ENCODE peak calls at places on chromosomes 3 and 15, in six cellular contexts. R is HCT116, B is H1, J is HepG2, Q is GM12878, F is K562. E is an unnamed sample.

GRCh38 chr3:175805825-175806224 is 946.7 kb downstream of the NAALADL2 start:
- DNase-seq in R (no peak), B (no peak), J (no peak), Q (no peak), F (no peak), E (no peak)

GRCh38 chr3:111570404-111571030 is 24.6 kb downstream of the ZBED2 start:
- DNase-seq in R (no peak), B (no peak), J (no peak), Q (no peak), F (no peak), E (no peak)

GRCh38 chr3:106428565-106428994 is 559.8 kb upstream of the CBLB start:
- DNase-seq in R (no peak), B (no peak), J (no peak), Q (no peak), F (no peak), E (no peak)

GRCh38 chr3:176987901-176988300 is 209.4 kb downstream of the TBL1XR1 start:
- DNase-seq in R (no peak), B (no peak), J (no peak), Q (no peak), F (no peak), E (no peak)

GRCh38 chr3:42980209-42980608 is 1.1 kb downstream of the GASK1A start:
- DNase-seq in R (no peak), B (no peak), J (no peak), Q (no peak), F (no peak), E (no peak)

GRCh38 chr3:4043867-4044575 is 244.8 kb downstream of the LRRN1 start:
- DNase-seq in R (no peak), B (no peak), J (no peak), Q (no peak), F (no peak), E (no peak)

GRCh38 chr3:46673151-46674030 is 20.1 kb downstream of the ALS2CL start:
- DNase-seq in R (no peak), B (no peak), J (no peak), Q (no peak), F (no peak), E (no peak)

GRCh38 chr15:56207092-56207491 is 36.6 kb downstream of the RFX7 start:
- DNase-seq in R (no peak), B (no peak), J (no peak), Q (peak), F (no peak), E (no peak)

GRCh38 chr3:4736284-4736861 is 242.9 kb upstream of the BHLHE40 start:
- DNase-seq in R (peak), B (no peak), J (no peak), Q (no peak), F (no peak), E (no peak)

GRCh38 chr15:28255965-28256364 is 66.0 kb downstream of the HERC2 start:
- DNase-seq in R (no peak), B (no peak), J (no peak), Q (no peak), F (no peak), E (no peak)

GRCh38 chr15:77974098-77974414 is 103.5 kb downstream of the TBC1D2B start:
- DNase-seq in R (no peak), B (peak), J (no peak), Q (no peak), F (no peak), E (no peak)

GRCh38 chr3:43619593-43619992 is 2.2 kb downstream of the ANO10 start:
- DNase-seq in R (no peak), B (no peak), J (no peak), Q (no peak), F (no peak), E (no peak)

GRCh38 chr3:124997303-124998246 is 58.2 kb downstream of the HEG1 start:
- DNase-seq in R (no peak), B (no peak), J (no peak), Q (no peak), F (no peak), E (no peak)

GRCh38 chr3:124995460-124995994 is 60.3 kb downstream of the HEG1 start:
- DNase-seq in R (peak), B (peak), J (peak), Q (peak), F (peak), E (peak)

GRCh38 chr3:124998247-124998630 is 57.6 kb downstream of the HEG1 start:
- DNase-seq in R (no peak), B (no peak), J (no peak), Q (no peak), F (no peak), E (no peak)

GRCh38 chr3:124992041-124992440 is 57.5 kb upstream of the MUC13 start:
- DNase-seq in R (no peak), B (no peak), J (peak), Q (no peak), F (no peak), E (no peak)

DNA sequence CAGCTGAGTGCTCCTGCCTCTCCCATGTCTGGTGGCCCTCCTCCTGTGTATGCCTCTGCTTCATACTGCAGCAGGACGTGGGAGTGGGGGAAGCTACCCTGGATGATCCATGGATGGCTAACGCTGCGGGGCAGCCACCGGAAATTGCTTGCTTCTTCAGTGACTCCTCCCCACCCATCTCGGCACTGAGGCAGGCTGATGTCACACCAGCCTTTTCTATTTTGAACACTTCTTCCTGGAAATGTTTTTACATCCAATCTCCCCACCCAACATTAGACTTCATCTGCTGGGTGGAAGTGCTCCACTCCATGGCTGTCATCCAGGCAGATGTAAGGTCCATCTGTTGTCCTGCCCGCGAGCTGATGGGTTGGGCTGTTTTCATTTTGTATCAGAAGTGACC is 58.9 kb upstream of the MUC13 start:
- DNase-seq in R (no peak), B (no peak), J (no peak), Q (no peak), F (no peak), E (no peak)
- TF ChIP-seq ZNF274 in R (no peak), B (no peak), J (no peak), Q (no peak), F (no peak), E (no peak)

GRCh38 chr3:53045107-53045783 is 628 bp downstream of the SFMBT1 start:
- DNase-seq in R (no peak), B (peak), J (no peak), Q (no peak), F (peak), E (no peak)
- TF ChIP-seq YY1 in R (no peak), B (no peak), J (peak), Q (no peak), F (no peak), E (no peak)

DNA sequence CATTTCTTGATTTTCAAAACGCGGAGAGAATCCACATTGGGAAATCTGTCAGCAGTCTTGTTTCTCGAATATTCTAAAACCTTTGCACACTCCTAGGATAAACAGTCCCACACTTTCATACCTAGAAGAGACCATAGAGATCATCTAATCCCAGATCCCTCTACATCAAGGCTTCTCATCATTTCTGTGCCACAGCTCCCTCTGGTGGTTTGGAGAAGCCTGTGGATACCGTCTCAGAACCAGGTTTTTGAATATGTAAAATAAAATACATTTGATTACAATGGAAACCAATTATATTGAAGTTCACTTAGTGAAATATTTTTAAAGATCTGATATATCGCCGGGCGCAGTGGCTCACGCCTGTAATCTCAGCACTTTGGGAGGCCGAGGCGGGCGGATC is 211.9 kb upstream of the GOLGA6L4 start:
- DNase-seq in R (peak), B (peak), J (peak), Q (no peak), F (peak), E (peak)
- TF ChIP-seq ZNF274 in R (no peak), B (no peak), J (no peak), Q (no peak), F (no peak), E (no peak)

GRCh38 chr3:63654246-63654645 is 1.8 kb downstream of the SNTN start:
- DNase-seq in R (no peak), B (no peak), J (no peak), Q (no peak), F (no peak), E (no peak)
- TF ChIP-seq YY1 in R (no peak), B (no peak), J (no peak), Q (no peak), F (no peak), E (no peak)

GRCh38 chr3:152905631-152906030 is 70.7 kb downstream of the P2RY1 start:
- DNase-seq in R (no peak), B (no peak), J (no peak), Q (no peak), F (no peak), E (no peak)

GRCh38 chr3:152899306-152899705 is 64.4 kb downstream of the P2RY1 start:
- DNase-seq in R (no peak), B (no peak), J (no peak), Q (no peak), F (no peak), E (no peak)

DNA sequence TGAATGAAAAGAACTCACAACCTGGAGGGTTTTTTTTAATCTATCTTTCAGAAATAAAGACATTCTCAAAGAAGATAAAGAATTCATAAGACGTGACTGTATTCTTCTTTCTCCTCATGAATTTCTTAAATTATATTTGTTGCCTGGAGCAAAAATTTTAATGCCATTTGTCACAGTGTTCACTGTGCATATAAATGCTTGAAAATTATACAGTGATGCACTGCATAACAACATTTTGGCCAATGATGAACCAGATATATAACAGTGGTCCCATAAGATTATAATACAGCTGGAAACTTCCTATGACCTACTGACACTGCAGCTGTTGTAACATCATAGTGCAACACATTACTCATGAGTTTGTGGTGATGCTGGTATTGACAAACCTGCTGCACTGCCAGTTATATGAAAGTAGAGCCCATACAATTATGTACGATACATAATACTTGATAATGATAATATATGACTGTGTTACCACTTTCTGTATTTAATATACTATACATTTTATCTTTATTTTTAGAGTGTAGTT is 67.3 kb downstream of the P2RY1 start:
- DNase-seq in R (no peak), B (no peak), J (no peak), Q (no peak), F (no peak), E (no peak)
- TF ChIP-seq ZNF274 in R (no peak), B (no peak), J (no peak), Q (no peak), F (no peak), E (no peak)

DNA sequence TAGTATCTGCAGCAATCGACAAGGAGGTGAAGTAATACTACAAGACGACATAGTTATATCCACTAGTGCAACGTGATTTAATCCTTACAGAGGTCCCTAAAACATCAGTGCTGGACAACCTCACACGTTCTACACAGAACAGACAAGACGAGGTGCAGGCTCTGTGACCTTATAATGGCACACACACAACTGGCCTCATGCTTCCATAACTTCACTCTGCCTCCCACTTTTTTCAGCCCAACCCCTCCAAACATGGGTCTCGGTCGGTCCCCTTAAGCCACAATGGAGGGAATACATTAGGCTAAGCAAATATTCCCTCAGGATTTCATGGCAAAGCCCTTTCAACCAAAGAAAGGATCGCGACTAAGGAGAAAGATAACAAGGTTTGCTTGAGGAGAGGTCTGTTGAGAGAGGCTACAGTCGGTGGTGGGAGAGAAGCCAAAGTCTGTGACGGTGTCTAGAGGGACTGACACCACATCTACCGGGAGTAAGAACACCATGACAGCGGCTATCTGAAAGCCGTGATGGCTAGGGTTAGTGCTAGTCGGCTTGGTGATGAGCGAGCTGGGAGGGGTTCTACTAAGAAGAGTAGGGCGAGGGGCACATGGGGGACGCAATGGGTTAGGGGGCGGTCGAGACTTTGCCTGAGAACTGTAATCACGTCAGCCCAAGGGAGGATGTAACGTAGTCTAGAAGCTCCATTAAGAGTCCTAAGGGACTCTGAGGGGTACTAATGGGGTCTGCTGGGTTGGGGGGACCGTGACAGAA is 1.1 kb downstream of the MYO9A start:
- DNase-seq in R (no peak), B (no peak), J (no peak), Q (no peak), F (no peak), E (no peak)
- TF ChIP-seq YY1 in R (no peak), B (no peak), J (no peak), Q (no peak), F (no peak), E (no peak)